ENCODE peak calls at places on chromosomes 7 and 10, in five cellular contexts. R is IMR-90, A is A549, C is K562, X is HepG2. H is an unnamed sample.

GRCh38 chr7:27147211-27148030 is at the start of gene HOXA6:
- DNase-seq in R (peak; percentile 67), A (no peak), C (no peak), X (no peak), H (peak; percentile 56)

GRCh38 chr10:3828404-3829192 is 43.6 kb upstream of the KLF6 start:
- DNase-seq in R (peak; percentile 86), A (no peak), C (peak; percentile 32), X (no peak), H (no peak)

GRCh38 chr10:8275911-8276310 is 221.4 kb downstream of the GATA3 start:
- DNase-seq in R (no peak), A (no peak), C (no peak), X (no peak), H (no peak)

GRCh38 chr7:55109384-55110167 is 90.8 kb downstream of the EGFR start:
- DNase-seq in R (peak; percentile 68), A (no peak), C (no peak), X (no peak), H (no peak)

GRCh38 chr7:55308186-55308929 is 56.8 kb upstream of the LANCL2 start:
- DNase-seq in R (peak; percentile 87), A (no peak), C (no peak), X (peak; percentile 30), H (no peak)

GRCh38 chr7:106166651-106167342 is 54.7 kb upstream of the SYPL1 start:
- DNase-seq in R (peak; percentile 83), A (peak; percentile 68), C (peak; percentile 87), X (peak; percentile 62), H (no peak)

GRCh38 chr7:4631664-4632171 is 50.4 kb upstream of the FOXK1 start:
- DNase-seq in R (peak; percentile 91), A (peak; percentile 98), C (peak; percentile 48), X (peak; percentile 84), H (peak; percentile 57)

GRCh38 chr7:22052221-22052639 is 106.5 kb upstream of the CDCA7L start:
- DNase-seq in R (no peak), A (no peak), C (no peak), X (no peak), H (no peak)

GRCh38 chr7:141930211-141930610 is 14.0 kb downstream of the OR9A4 start:
- DNase-seq in R (no peak), A (no peak), C (no peak), X (no peak), H (no peak)

GRCh38 chr7:66502230-66503035 is 126.2 kb upstream of the KCTD7 start:
- DNase-seq in R (no peak), A (no peak), C (peak; percentile 37), X (peak; percentile 78), H (no peak)

GRCh38 chr7:52555805-52556204 is 479.6 kb upstream of the POM121L12 start:
- DNase-seq in R (no peak), A (no peak), C (no peak), X (no peak), H (no peak)

GRCh38 chr7:18345641-18346234 is 149.8 kb upstream of the HDAC9 start:
- DNase-seq in R (peak; percentile 46), A (peak; percentile 5), C (peak; percentile 25), X (peak; percentile 35), H (peak; percentile 57)

GRCh38 chr7:76257973-76258372 is 44.5 kb upstream of the HSPB1 start:
- DNase-seq in R (no peak), A (no peak), C (peak; percentile 36), X (peak; percentile 23), H (no peak)
- TF ChIP-seq MAFK in R (no peak), A (no peak), C (no peak), X (no peak), H (no peak)

GRCh38 chr7:90192876-90193765 is 18.4 kb upstream of the STEAP2 start:
- DNase-seq in R (peak; percentile 2), A (no peak), C (no peak), X (no peak), H (no peak)

GRCh38 chr7:90187507-90188050 is 24.0 kb upstream of the STEAP2 start:
- DNase-seq in R (no peak), A (no peak), C (no peak), X (no peak), H (no peak)

GRCh38 chr7:90191648-90192047 is 19.9 kb upstream of the STEAP2 start:
- DNase-seq in R (no peak), A (no peak), C (no peak), X (no peak), H (no peak)

GRCh38 chr7:90190995-90191394 is 20.5 kb upstream of the STEAP2 start:
- DNase-seq in R (no peak), A (no peak), C (no peak), X (no peak), H (no peak)

GRCh38 chr7:90188281-90188680 is 23.3 kb upstream of the STEAP2 start:
- DNase-seq in R (no peak), A (no peak), C (no peak), X (no peak), H (no peak)
- TF ChIP-seq MAFK in R (no peak), A (no peak), C (no peak), X (no peak), H (no peak)

DNA sequence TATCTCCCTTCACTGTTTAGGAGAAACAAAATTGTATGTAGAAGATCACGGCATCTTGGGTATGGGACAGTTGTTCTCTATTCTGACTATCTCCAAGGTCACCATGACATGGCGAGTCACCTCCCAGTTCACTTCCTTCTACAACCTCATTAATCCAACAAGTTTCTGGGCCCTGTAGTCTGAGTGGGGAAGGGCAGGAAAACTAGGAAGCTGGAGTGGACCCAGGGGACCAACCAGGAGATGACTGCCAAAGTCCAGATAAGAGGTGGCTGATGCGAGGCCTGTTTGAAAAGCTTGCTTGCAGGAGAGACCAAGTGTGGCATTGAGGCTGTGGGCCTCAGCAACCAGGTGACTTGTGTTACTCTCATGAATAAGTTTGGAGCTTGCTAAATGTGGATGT is 584.9 kb downstream of the TNS3 start:
- DNase-seq in R (no peak), A (no peak), C (no peak), X (no peak), H (no peak)
- TF ChIP-seq MAFK in R (no peak), A (no peak), C (no peak), X (no peak), H (no peak)

GRCh38 chr10:122347162-122347561 is 27.3 kb upstream of the PLEKHA1 start:
- DNase-seq in R (no peak), A (no peak), C (no peak), X (no peak), H (no peak)

GRCh38 chr10:122343936-122344335 is 30.6 kb upstream of the PLEKHA1 start:
- DNase-seq in R (no peak), A (no peak), C (no peak), X (no peak), H (no peak)

GRCh38 chr10:122344741-122345258 is 29.7 kb upstream of the PLEKHA1 start:
- DNase-seq in R (peak; percentile 16), A (no peak), C (no peak), X (peak; percentile 91), H (no peak)

GRCh38 chr10:122348512-122348911 is 26.0 kb upstream of the PLEKHA1 start:
- DNase-seq in R (no peak), A (no peak), C (no peak), X (no peak), H (no peak)

GRCh38 chr10:122346326-122346950 is 28.1 kb upstream of the PLEKHA1 start:
- DNase-seq in R (no peak), A (no peak), C (no peak), X (no peak), H (no peak)
- TF ChIP-seq MAFK in R (no peak), A (no peak), C (no peak), X (no peak), H (no peak)

GRCh38 chr10:72821606-72822005 is 71.9 kb upstream of the OIT3 start:
- DNase-seq in R (peak; percentile 5), A (no peak), C (no peak), X (no peak), H (no peak)
- TF ChIP-seq MAFK in R (no peak), A (no peak), C (no peak), X (no peak), H (no peak)

GRCh38 chr10:103254113-103254512 is 8.4 kb downstream of the RPEL1 start:
- DNase-seq in R (no peak), A (no peak), C (no peak), X (no peak), H (no peak)

GRCh38 chr10:103259989-103260388 is 14.3 kb downstream of the RPEL1 start:
- DNase-seq in R (no peak), A (no peak), C (no peak), X (no peak), H (no peak)

GRCh38 chr10:103256613-103257012 is 10.9 kb downstream of the RPEL1 start:
- DNase-seq in R (no peak), A (no peak), C (no peak), X (no peak), H (no peak)

GRCh38 chr10:103257812-103258211 is 12.1 kb downstream of the RPEL1 start:
- DNase-seq in R (no peak), A (no peak), C (no peak), X (no peak), H (no peak)

DNA sequence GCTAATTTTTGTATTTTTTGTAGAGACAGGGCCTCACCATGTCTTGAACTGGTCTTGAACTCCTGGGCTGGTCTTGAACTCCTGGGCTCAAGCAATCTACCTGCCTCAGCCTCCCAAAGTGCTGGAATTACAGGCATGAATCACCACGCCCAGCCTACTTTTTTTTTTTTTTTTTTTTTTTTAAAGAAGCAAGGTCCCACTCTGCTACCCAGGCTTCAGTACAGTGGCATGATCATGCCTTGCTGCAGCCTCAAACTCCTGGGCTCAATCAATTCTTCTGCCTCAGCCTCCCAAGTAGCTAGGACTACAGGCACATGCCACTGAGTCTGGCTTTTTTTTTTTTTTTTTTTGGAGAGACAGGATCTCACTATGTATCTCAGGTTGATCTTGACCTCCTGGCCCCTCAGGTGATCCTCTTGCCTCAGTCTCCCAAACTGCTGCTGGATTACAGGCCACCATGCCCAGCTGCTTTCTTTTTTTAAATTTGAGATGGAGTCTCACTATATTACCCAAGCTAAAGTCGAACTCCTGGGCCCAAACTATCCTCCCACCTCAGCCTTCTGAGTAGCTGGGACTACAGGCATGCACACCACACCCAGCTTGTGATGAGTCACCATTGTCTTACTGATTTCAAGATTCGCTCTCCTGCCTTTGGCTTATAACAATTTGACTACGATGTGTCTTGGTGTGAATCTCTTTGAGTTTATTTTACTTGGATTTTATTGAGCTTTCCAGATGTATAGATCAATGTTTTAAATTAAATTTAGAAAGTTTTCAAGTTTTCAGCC is 9.0 kb downstream of the RPEL1 start:
- DNase-seq in R (peak; percentile 40), A (peak; percentile 43), C (no peak), X (no peak), H (no peak)
- TF ChIP-seq MAFK in R (no peak), A (no peak), C (peak; percentile 46), X (no peak), H (no peak)

DNA sequence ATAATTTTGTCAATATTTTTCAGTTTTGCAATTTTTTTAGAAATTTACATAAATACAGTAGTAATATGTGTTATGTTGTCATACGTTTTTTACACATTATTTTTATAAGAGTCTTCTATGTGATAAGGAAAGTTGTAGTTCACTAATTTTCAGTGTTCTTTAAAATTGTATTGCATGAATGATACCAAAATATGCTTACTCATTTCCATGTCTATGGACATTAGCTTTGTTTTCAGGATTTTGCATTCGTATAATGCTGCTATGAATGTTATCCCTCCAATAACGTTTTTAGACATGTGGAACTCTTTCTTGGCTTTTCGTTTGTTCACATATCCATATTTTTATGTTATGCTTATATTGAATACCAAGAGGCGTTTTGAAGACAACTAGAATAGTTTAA is 260.0 kb downstream of the ARL4A start:
- DNase-seq in R (no peak), A (no peak), C (no peak), X (no peak), H (no peak)
- TF ChIP-seq MAFK in R (no peak), A (no peak), C (no peak), X (no peak), H (no peak)

H was measured in H1.